ENCODE peak calls at places on chromosomes 11 and 22, in six cellular contexts. A, S, T, X, P and I are unnamed samples.

GRCh38 chr11:75931124-75931523 is 116.1 kb downstream of the UVRAG start:
- DNase-seq in P (no peak), S (no peak), T (no peak), A (no peak), X (no peak), I (no peak)

GRCh38 chr11:112719736-112720525 is 241.3 kb upstream of the NCAM1 start:
- DNase-seq in S (no peak), T (no peak), A (no peak), X (no peak), P (no peak), I (no peak)

GRCh38 chr11:8356731-8357504 is 93.2 kb upstream of the LMO1 start:
- DNase-seq in P (no peak), X (no peak), A (no peak), T (no peak), S (no peak), I (no peak)

GRCh38 chr11:17851697-17852096 is 117.1 kb downstream of the KCNC1 start:
- DNase-seq in X (no peak), A (no peak), P (no peak), S (no peak), T (no peak), I (peak)

GRCh38 chr11:62546937-62547625 is 475 bp upstream of the AHNAK start:
- DNase-seq in X (peak), A (no peak), T (no peak), P (peak), S (no peak), I (no peak)

GRCh38 chr11:64230985-64231365 is 627 bp downstream of the DNAJC4 start:
- DNase-seq in S (no peak), P (no peak), X (no peak), T (no peak), A (no peak), I (no peak)

GRCh38 chr11:109033627-109034340 is 368.9 kb downstream of the DDX10 start:
- DNase-seq in S (no peak), X (no peak), A (no peak), T (no peak), P (no peak), I (no peak)

GRCh38 chr11:114197799-114198500 is 98.2 kb upstream of the NNMT start:
- DNase-seq in T (peak), P (no peak), S (no peak), X (peak), A (no peak), I (peak)

GRCh38 chr11:7457211-7457610 is 28.1 kb upstream of the OLFML1 start:
- DNase-seq in A (no peak), S (no peak), P (no peak), T (no peak), X (no peak), I (no peak)

GRCh38 chr22:25169278-25170031 is 30.2 kb upstream of the CRYBB3 start:
- DNase-seq in X (no peak), S (no peak), P (no peak), A (no peak), T (no peak), I (peak)

GRCh38 chr22:25174156-25174887 is 25.3 kb upstream of the CRYBB3 start:
- DNase-seq in X (no peak), A (no peak), S (no peak), P (no peak), T (no peak), I (no peak)

GRCh38 chr22:25174888-25175411 is 24.7 kb upstream of the CRYBB3 start:
- DNase-seq in A (no peak), S (no peak), T (no peak), P (no peak), X (no peak), I (no peak)

GRCh38 chr22:25170426-25170980 is 29.2 kb upstream of the CRYBB3 start:
- DNase-seq in A (no peak), X (no peak), P (no peak), T (no peak), S (no peak), I (no peak)

DNA sequence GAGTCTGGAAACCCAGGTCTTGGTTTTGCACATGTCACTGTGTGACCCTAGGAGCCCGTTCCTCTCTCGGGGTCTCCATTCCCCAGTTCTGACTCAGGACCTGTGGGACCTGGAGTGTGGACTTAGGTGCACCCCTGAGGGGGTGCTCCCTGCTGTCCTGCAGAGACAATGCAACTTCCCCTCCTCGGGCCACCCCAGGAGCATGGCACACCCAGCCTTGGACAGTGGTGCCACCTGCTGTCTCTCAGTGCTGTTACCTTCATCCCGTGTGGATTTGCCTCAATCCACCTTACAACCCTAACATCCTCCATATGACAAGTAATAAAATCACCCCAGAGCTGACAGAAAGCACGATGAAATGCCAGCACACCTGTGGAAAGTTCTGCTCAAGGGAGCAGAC is 27.5 kb upstream of the CRYBB3 start:
- DNase-seq in X (no peak), A (peak), P (peak), S (no peak), T (no peak), I (peak)
- TF ChIP-seq CTCF in X (peak), A (peak), P (peak), S (peak), T (no peak), I (peak)

DNA sequence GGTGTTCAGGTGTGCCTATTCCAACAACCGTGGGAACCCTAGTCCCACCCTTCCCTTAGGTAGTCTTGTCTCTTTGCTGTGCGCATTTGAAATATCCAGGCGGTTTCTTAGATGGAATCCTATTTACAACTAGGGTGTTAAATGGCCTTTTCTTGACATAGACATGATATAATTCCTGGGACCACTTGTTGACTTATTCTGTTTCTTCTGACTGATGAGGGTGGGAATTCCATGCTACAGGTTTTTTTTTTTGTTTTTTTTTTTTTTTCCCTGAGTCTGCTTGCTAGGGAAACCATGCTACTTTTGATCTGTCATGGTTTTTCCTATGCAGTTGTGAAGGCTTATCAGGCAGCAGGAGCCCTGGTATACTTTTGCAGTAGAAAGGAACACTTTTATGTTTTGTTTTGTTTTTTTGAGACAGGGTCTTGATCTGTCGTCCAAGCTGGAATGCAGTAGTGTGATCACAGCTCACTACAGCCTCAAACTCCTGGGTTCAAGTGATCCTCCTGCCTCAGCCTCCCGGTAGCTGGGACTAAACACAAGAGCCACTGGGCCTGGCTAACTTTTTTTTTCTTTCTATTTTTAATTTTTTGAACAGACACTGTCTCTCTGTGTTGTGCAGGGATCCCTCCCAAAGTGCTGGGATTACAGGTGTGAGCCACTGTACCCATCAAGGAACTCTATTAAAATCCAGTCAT is 1.5 kb downstream of the STIM1 start:
- DNase-seq in S (no peak), T (no peak), A (no peak), X (no peak), P (no peak), I (no peak)
- TF ChIP-seq CTCF in S (no peak), T (no peak), A (no peak), X (no peak), P (no peak), I (no peak)

GRCh38 chr22:29359469-29359868 is 28.9 kb downstream of the AP1B1 start:
- DNase-seq in P (no peak), S (peak), X (peak), A (no peak), T (no peak), I (peak)
- TF ChIP-seq CTCF in P (no peak), S (peak), X (peak), A (no peak), T (no peak), I (peak)

DNA sequence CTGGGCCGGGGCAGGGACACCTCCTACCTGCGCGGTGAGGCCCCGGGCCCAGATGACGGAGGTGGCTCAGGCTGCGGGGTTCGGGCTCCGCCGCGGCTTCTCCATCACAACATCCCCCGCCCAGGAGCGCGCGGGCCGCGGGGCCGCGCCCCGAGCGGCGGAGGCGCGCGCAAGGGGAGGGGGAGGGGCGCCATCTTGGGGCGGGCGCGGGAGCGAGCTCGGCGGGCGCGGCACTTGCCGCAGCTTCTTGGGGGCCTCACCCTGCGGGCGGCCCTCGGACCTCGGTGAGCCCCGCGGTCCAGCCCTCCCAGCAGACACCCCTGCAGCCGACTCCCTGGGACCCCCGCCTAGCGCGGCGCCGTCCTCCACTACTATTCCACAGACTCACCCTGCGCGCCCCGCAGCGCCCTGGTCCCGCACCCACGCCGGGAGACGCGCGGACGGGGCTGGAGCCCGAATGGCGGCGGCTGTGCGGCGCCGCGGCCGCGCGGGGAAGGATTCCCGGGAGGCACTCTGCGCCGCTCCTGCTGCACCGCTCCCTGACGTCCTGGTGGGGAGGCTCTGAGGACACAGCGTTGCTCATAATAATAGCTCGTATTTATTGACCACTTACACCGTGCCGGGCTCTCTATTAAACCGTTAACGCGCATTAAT is at the start of gene APBB1:
- DNase-seq in T (no peak), X (peak), S (peak), A (peak), P (peak), I (peak)
- TF ChIP-seq CTCF in T (no peak), X (peak), S (peak), A (no peak), P (no peak), I (no peak)

GRCh38 chr22:31291716-31292644 is at the start of gene PIK3IP1:
- DNase-seq in P (peak), T (peak), X (peak), A (peak), S (peak), I (peak)
- TF ChIP-seq CTCF in P (peak), T (no peak), X (peak), A (peak), S (peak), I (peak)

DNA sequence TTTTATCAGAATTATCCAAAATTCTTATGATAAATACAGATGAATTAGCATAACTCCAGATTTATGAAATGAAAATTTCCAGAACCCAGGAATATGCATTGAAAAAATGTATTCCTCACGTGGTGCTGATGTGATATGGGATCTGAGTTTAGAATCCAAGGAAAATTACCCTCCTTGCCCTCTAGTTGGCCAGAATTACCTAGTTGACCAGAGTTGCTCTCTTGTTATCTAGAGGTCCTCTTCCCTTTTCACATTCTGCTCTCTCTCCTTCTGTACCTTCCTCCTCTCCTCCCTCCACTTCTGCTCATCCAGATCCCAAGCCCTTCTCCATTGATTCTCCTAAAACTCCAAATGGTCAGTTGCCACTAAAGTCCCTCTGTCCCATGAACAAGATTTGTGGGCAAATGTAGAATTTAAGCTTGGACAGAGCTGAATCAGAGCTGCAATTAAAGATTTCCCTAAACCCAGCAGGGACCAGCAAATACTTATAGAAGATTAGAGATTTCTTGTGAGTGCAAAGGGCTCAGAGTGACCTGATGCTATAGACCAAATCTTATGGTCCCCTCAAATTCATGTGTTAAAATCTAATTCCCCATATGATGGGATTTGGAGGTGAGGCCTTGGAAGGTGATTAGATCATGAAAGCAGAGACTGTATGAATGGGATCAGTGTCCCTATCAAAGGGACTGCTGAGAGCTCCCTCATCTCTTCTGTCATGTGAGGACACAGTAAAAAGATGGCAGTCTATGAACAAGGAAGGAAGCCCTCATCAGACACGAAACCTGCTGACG is 103.2 kb upstream of the IGLL5 start:
- DNase-seq in T (no peak), X (no peak), S (no peak), P (no peak), A (no peak), I (no peak)
- TF ChIP-seq CTCF in T (no peak), X (no peak), S (no peak), P (no peak), A (no peak), I (no peak)

GRCh38 chr11:124119103-124119502 is 3.9 kb downstream of the VWA5A start:
- DNase-seq in T (no peak), S (no peak), X (no peak), A (no peak), P (no peak), I (no peak)
- TF ChIP-seq CTCF in T (no peak), S (no peak), X (no peak), A (no peak), P (no peak), I (no peak)

GRCh38 chr11:79160786-79161403 is 279.9 kb downstream of the TENM4 start:
- DNase-seq in X (no peak), A (no peak), T (no peak), P (no peak), S (peak), I (no peak)
- TF ChIP-seq CTCF in X (peak), A (no peak), T (no peak), P (no peak), S (peak), I (no peak)

DNA sequence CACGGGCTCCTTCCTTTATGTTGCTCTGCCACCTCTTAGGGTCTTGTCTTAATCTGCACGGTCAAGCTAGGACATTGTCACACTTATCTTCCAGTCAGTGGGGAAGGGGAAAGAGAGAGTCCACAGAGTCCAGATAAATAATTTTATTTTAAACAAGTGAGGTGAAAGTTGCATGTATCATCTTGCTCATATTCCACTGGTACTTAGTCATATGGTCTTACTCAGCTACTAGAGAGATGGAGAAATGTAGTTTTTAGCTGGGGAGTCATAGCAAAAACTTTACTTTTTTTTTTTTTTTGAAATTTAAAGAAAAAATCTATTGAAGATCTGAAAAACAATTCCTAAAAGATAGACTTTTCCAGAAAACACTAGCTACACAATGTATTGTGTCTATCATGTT is 29.0 kb downstream of the PDE3B start:
- DNase-seq in T (no peak), X (no peak), P (no peak), S (no peak), A (no peak), I (no peak)
- TF ChIP-seq CTCF in T (no peak), X (no peak), P (no peak), S (no peak), A (no peak), I (no peak)

GRCh38 chr22:41237036-41237706 is 3.6 kb downstream of the CHADL start:
- DNase-seq in A (no peak), S (no peak), T (no peak), P (no peak), X (no peak), I (no peak)
- TF ChIP-seq CTCF in A (peak), S (no peak), T (no peak), P (no peak), X (no peak), I (no peak)